ENCODE peak calls at places on chromosomes 4 and X, in five cellular contexts. S, W, Z, F and A are unnamed samples.

GRCh38 chr4:20015825-20016224 is 235.9 kb upstream of the SLIT2 start:
- DNase-seq in W (no peak), Z (no peak), F (no peak), S (no peak), A (no peak)

GRCh38 chr4:15651682-15652081 is 3.5 kb downstream of the FBXL5 start:
- DNase-seq in F (no peak), W (no peak), S (no peak), Z (no peak), A (no peak)

GRCh38 chr4:99300934-99301333 is 10.1 kb upstream of the ADH1A start:
- DNase-seq in S (peak; percentile 76), Z (no peak), F (no peak), W (no peak), A (no peak)

GRCh38 chr4:155060873-155061272 is 147.6 kb upstream of the NPY2R start:
- DNase-seq in Z (no peak), F (no peak), W (no peak), S (no peak), A (no peak)

GRCh38 chrX:47518105-47518504 is 35.1 kb upstream of the ZNF41 start:
- DNase-seq in F (no peak), W (no peak), Z (no peak), S (no peak), A (no peak)

GRCh38 chr4:121686265-121686664 is 10.5 kb downstream of the ANXA5 start:
- DNase-seq in S (no peak), F (no peak), Z (no peak), W (no peak), A (no peak)

GRCh38 chr4:23700197-23700596 is 189.7 kb downstream of the PPARGC1A start:
- DNase-seq in W (no peak), Z (no peak), S (no peak), F (no peak), A (no peak)

GRCh38 chr4:185920171-185920570 is 108.2 kb upstream of the SORBS2 start:
- DNase-seq in S (peak; percentile 60), Z (no peak), F (no peak), W (no peak), A (no peak)

GRCh38 chr4:103032575-103032974 is 13.1 kb upstream of the SLC9B1 start:
- DNase-seq in W (peak; percentile 60), S (no peak), F (no peak), Z (no peak), A (peak; percentile 79)